ENCODE peak calls at places on chromosomes 6 and 20, in four cellular contexts. I is NCI-H2171 treated with DMSO at 0.1 percent for 48 hours, O is AG10803, S is activated T-cell treated with anti-CD3 and anti-CD28 coated beads for 24 hours. D is an unnamed sample.

GRCh38 chr6:105616521-105616920 is 213.6 kb upstream of the PREP start:
- DNase-seq in S (no peak), O (peak), I (no peak), D (no peak)

GRCh38 chr20:35317416-35317815 is 25.2 kb upstream of the FAM83C start:
- DNase-seq in I (peak), S (no peak), O (no peak), D (no peak)

GRCh38 chr20:45405566-45406259 is 2.4 kb upstream of the DBNDD2 start:
- DNase-seq in I (no peak), O (no peak), S (no peak), D (peak)

GRCh38 chr20:62208061-62208804 is 11.8 kb downstream of the HRH3 start:
- DNase-seq in I (no peak), S (no peak), O (no peak), D (no peak)

GRCh38 chr6:131995924-131996323 is 44.8 kb upstream of the CCN2 start:
- DNase-seq in O (peak), S (no peak), I (no peak), D (no peak)

GRCh38 chr6:122494665-122495272 is 23.2 kb upstream of the SERINC1 start:
- DNase-seq in I (no peak), O (no peak), S (no peak), D (no peak)

GRCh38 chr6:134060491-134061106 is 8.2 kb upstream of the SLC2A12 start:
- DNase-seq in S (no peak), I (no peak), O (peak), D (no peak)

GRCh38 chr6:146422789-146423188 is 120.8 kb upstream of the RAB32 start:
- DNase-seq in I (no peak), O (no peak), S (no peak), D (no peak)

GRCh38 chr6:139030539-139030938 is 2.0 kb downstream of the ABRACL start:
- DNase-seq in I (no peak), O (no peak), S (no peak), D (no peak)

GRCh38 chr6:109891924-109892323 is 86.2 kb upstream of the GPR6 start:
- DNase-seq in O (no peak), I (no peak), S (no peak), D (no peak)

GRCh38 chr6:104252276-104252675 is 607.4 kb downstream of the HACE1 start:
- DNase-seq in S (no peak), O (no peak), I (no peak), D (no peak)

GRCh38 chr6:163010145-163010544 is 282.4 kb downstream of the PACRG start:
- DNase-seq in I (no peak), S (no peak), O (no peak), D (no peak)

GRCh38 chr6:147950623-147950987 is 392.0 kb upstream of the SASH1 start:
- DNase-seq in O (peak), I (no peak), S (no peak), D (no peak)

GRCh38 chr6:30101939-30102700 is 10.8 kb downstream of the TRIM31 start:
- DNase-seq in S (peak), O (peak), I (no peak), D (peak)

GRCh38 chr20:44785768-44786167 is 24.6 kb downstream of the RIMS4 start:
- DNase-seq in O (no peak), I (peak), S (no peak), D (no peak)

GRCh38 chr20:48457261-48458002 is 370.4 kb downstream of the PREX1 start:
- DNase-seq in S (no peak), I (peak), O (no peak), D (no peak)

GRCh38 chr6:134097114-134097707 is 44.8 kb upstream of the SLC2A12 start:
- DNase-seq in S (peak), O (peak), I (peak), D (peak)

GRCh38 chr20:50987493-50988210 is 29.0 kb downstream of the MOCS3 start:
- DNase-seq in I (peak), S (peak), O (peak), D (peak)

GRCh38 chr6:85416049-85416448 is 33.8 kb upstream of the NT5E start:
- DNase-seq in I (no peak), S (no peak), O (peak), D (no peak)

GRCh38 chr6:148577687-148578488 is 168.9 kb upstream of the UST start:
- DNase-seq in O (peak), S (peak), I (peak), D (peak)

GRCh38 chr6:148523051-148523450 is 180.4 kb downstream of the SASH1 start:
- DNase-seq in I (no peak), S (no peak), O (peak), D (no peak)

GRCh38 chr6:20837189-20837588 is 302.9 kb downstream of the CDKAL1 start:
- DNase-seq in S (no peak), I (no peak), O (no peak), D (no peak)

GRCh38 chr20:38645318-38645717 is 43.7 kb downstream of the ARHGAP40 start:
- DNase-seq in I (no peak), O (no peak), S (no peak), D (no peak)

GRCh38 chr6:28134015-28134414 is 7.7 kb upstream of the ZKSCAN8 start:
- DNase-seq in I (peak), O (peak), S (no peak), D (no peak)

GRCh38 chr20:58646703-58647102 is 4.4 kb upstream of the STX16 start:
- DNase-seq in O (no peak), S (no peak), I (no peak), D (no peak)

GRCh38 chr6:3782876-3783832 is 31.6 kb upstream of the PXDC1 start:
- DNase-seq in S (no peak), I (no peak), O (peak), D (no peak)

GRCh38 chr20:52593634-52594033 is 378.5 kb upstream of the TSHZ2 start:
- DNase-seq in I (no peak), S (no peak), O (peak), D (no peak)

GRCh38 chr6:77403424-77403823 is 59.9 kb downstream of the HTR1B start:
- DNase-seq in O (peak), S (no peak), I (no peak), D (no peak)

GRCh38 chr20:32485126-32485769 is 99.9 kb downstream of the NOL4L start:
- DNase-seq in O (peak), I (peak), S (peak), D (peak)

GRCh38 chr20:1357921-1358671 is 29.2 kb upstream of the SDCBP2 start:
- DNase-seq in O (no peak), I (no peak), S (peak), D (no peak)

GRCh38 chr6:34182751-34183531 is 37.1 kb upstream of the GRM4 start:
- DNase-seq in O (peak), I (no peak), S (peak), D (no peak)

GRCh38 chr6:52106994-52107393 is 19.6 kb upstream of the PKHD1 start:
- DNase-seq in O (no peak), I (peak), S (no peak), D (no peak)

GRCh38 chr6:141107562-141108160 is 1025.1 kb upstream of the GJE1 start:
- DNase-seq in I (no peak), S (no peak), O (peak), D (no peak)

GRCh38 chr20:38833857-38834164 is 28.3 kb downstream of the PPP1R16B start:
- DNase-seq in I (no peak), O (no peak), S (no peak), D (no peak)